ENCODE peak calls at places on chromosomes 1 and 21, in eight cellular contexts. One of them, this sample, is unnamed.
A peak's percentile ranks its signal among the peaks of the same experiment; 100 is the strongest.

GRCh38 chr1:201025571-201026002 is 2.1 kb upstream of the KIF21B start:
- DNase-seq in pancreas: no peak
- DNase-seq in IMR-90: peak; percentile 79
- DNase-seq in ascending aorta: no peak
- DNase-seq in BE2C: no peak
- DNase-seq in Panc1: no peak
- DNase-seq in DND-41: no peak
- DNase-seq in CD8-positive, alpha-beta T cell: no peak
- DNase-seq in this sample: no peak

GRCh38 chr21:25862112-25862511 is 127.3 kb downstream of the GABPA start:
- DNase-seq in IMR-90: no peak
- DNase-seq in pancreas: no peak
- DNase-seq in Panc1: no peak
- DNase-seq in ascending aorta: no peak
- DNase-seq in DND-41: no peak
- DNase-seq in BE2C: no peak
- DNase-seq in CD8-positive, alpha-beta T cell: no peak
- DNase-seq in this sample: no peak

GRCh38 chr1:55140546-55140983 is 74.6 kb downstream of the USP24 start:
- DNase-seq in BE2C: peak; percentile 71
- DNase-seq in CD8-positive, alpha-beta T cell: peak; percentile 25
- DNase-seq in pancreas: no peak
- DNase-seq in Panc1: peak; percentile 56
- DNase-seq in DND-41: peak; percentile 75
- DNase-seq in IMR-90: peak; percentile 91
- DNase-seq in ascending aorta: no peak
- DNase-seq in this sample: peak; percentile 94

GRCh38 chr1:157045251-157046218 is at the start of gene ARHGEF11:
- DNase-seq in pancreas: peak; percentile 95
- DNase-seq in Panc1: no peak
- DNase-seq in CD8-positive, alpha-beta T cell: no peak
- DNase-seq in IMR-90: peak; percentile 87
- DNase-seq in ascending aorta: peak; percentile 69
- DNase-seq in DND-41: no peak
- DNase-seq in BE2C: peak; percentile 96
- DNase-seq in this sample: peak; percentile 97

GRCh38 chr1:210568631-210569030 is 239.9 kb downstream of the HHAT start:
- DNase-seq in IMR-90: no peak
- DNase-seq in pancreas: no peak
- DNase-seq in ascending aorta: no peak
- DNase-seq in DND-41: no peak
- DNase-seq in BE2C: no peak
- DNase-seq in Panc1: no peak
- DNase-seq in CD8-positive, alpha-beta T cell: no peak
- DNase-seq in this sample: no peak

GRCh38 chr1:87942165-87942564 is 613.5 kb downstream of the LMO4 start:
- DNase-seq in DND-41: no peak
- DNase-seq in CD8-positive, alpha-beta T cell: no peak
- DNase-seq in Panc1: no peak
- DNase-seq in IMR-90: peak; percentile 35
- DNase-seq in ascending aorta: peak; percentile 25
- DNase-seq in pancreas: no peak
- DNase-seq in BE2C: no peak
- DNase-seq in this sample: peak; percentile 64

GRCh38 chr1:224502459-224503160 is 68.0 kb upstream of the WDR26 start:
- DNase-seq in pancreas: no peak
- DNase-seq in BE2C: no peak
- DNase-seq in ascending aorta: no peak
- DNase-seq in Panc1: no peak
- DNase-seq in CD8-positive, alpha-beta T cell: no peak
- DNase-seq in DND-41: peak; percentile 59
- DNase-seq in IMR-90: no peak
- DNase-seq in this sample: peak; percentile 39

GRCh38 chr1:200384818-200385390 is 24.9 kb downstream of the ZNF281 start:
- DNase-seq in IMR-90: no peak
- DNase-seq in CD8-positive, alpha-beta T cell: no peak
- DNase-seq in BE2C: no peak
- DNase-seq in Panc1: no peak
- DNase-seq in pancreas: no peak
- DNase-seq in ascending aorta: no peak
- DNase-seq in DND-41: no peak
- DNase-seq in this sample: no peak

GRCh38 chr1:110067957-110068645 is 2.4 kb downstream of the ALX3 start:
- DNase-seq in Panc1: no peak
- DNase-seq in ascending aorta: no peak
- DNase-seq in pancreas: no peak
- DNase-seq in DND-41: no peak
- DNase-seq in BE2C: no peak
- DNase-seq in IMR-90: no peak
- DNase-seq in CD8-positive, alpha-beta T cell: no peak
- DNase-seq in this sample: no peak

GRCh38 chr1:41712081-41712480 is 206.6 kb downstream of the HIVEP3 start:
- DNase-seq in BE2C: no peak
- DNase-seq in CD8-positive, alpha-beta T cell: no peak
- DNase-seq in Panc1: no peak
- DNase-seq in DND-41: no peak
- DNase-seq in ascending aorta: no peak
- DNase-seq in IMR-90: no peak
- DNase-seq in pancreas: no peak
- DNase-seq in this sample: no peak

GRCh38 chr1:220880726-220881506 is 1.7 kb downstream of the HLX start:
- DNase-seq in pancreas: no peak
- DNase-seq in CD8-positive, alpha-beta T cell: no peak
- DNase-seq in Panc1: no peak
- DNase-seq in BE2C: no peak
- DNase-seq in DND-41: no peak
- DNase-seq in ascending aorta: no peak
- DNase-seq in IMR-90: peak; percentile 87
- DNase-seq in this sample: no peak

GRCh38 chr1:220879509-220880366 is 495 bp downstream of the HLX start:
- DNase-seq in Panc1: no peak
- DNase-seq in CD8-positive, alpha-beta T cell: no peak
- DNase-seq in pancreas: peak; percentile 74
- DNase-seq in BE2C: peak; percentile 74
- DNase-seq in IMR-90: peak; percentile 51
- DNase-seq in DND-41: no peak
- DNase-seq in ascending aorta: no peak
- DNase-seq in this sample: no peak

GRCh38 chr1:220884109-220884980 is 5.1 kb downstream of the HLX start:
- DNase-seq in Panc1: no peak
- DNase-seq in pancreas: peak; percentile 77
- DNase-seq in CD8-positive, alpha-beta T cell: no peak
- DNase-seq in BE2C: no peak
- DNase-seq in ascending aorta: no peak
- DNase-seq in DND-41: no peak
- DNase-seq in IMR-90: no peak
- DNase-seq in this sample: no peak

GRCh38 chr1:220880367-220880680 is 1.1 kb downstream of the HLX start:
- DNase-seq in ascending aorta: no peak
- DNase-seq in DND-41: no peak
- DNase-seq in Panc1: no peak
- DNase-seq in pancreas: no peak
- DNase-seq in IMR-90: no peak
- DNase-seq in CD8-positive, alpha-beta T cell: no peak
- DNase-seq in BE2C: no peak
- DNase-seq in this sample: no peak

GRCh38 chr1:220881918-220882891 is 3.0 kb downstream of the HLX start:
- DNase-seq in BE2C: no peak
- DNase-seq in DND-41: no peak
- DNase-seq in IMR-90: peak; percentile 59
- DNase-seq in pancreas: no peak
- DNase-seq in Panc1: no peak
- DNase-seq in CD8-positive, alpha-beta T cell: no peak
- DNase-seq in ascending aorta: no peak
- DNase-seq in this sample: peak; percentile 62
- H3K4me3 ChIP-seq in BE2C: no peak overlapping the region
- H3K4me3 ChIP-seq in DND-41: no peak overlapping the region
- H3K4me3 ChIP-seq in IMR-90: peak overlapping the region; percentile 62
- H3K4me3 ChIP-seq in pancreas: no peak overlapping the region
- H3K4me3 ChIP-seq in Panc1: no peak overlapping the region
- H3K4me3 ChIP-seq in CD8-positive, alpha-beta T cell: no peak overlapping the region
- H3K4me3 ChIP-seq in ascending aorta: peak overlapping the region; percentile 14
- H3K4me3 ChIP-seq in this sample: no peak overlapping the region

GRCh38 chr1:50812346-50812745 is 147.7 kb downstream of the FAF1 start:
- DNase-seq in pancreas: no peak
- DNase-seq in CD8-positive, alpha-beta T cell: no peak
- DNase-seq in IMR-90: no peak
- DNase-seq in Panc1: no peak
- DNase-seq in ascending aorta: no peak
- DNase-seq in BE2C: no peak
- DNase-seq in DND-41: no peak
- DNase-seq in this sample: no peak

DNA sequence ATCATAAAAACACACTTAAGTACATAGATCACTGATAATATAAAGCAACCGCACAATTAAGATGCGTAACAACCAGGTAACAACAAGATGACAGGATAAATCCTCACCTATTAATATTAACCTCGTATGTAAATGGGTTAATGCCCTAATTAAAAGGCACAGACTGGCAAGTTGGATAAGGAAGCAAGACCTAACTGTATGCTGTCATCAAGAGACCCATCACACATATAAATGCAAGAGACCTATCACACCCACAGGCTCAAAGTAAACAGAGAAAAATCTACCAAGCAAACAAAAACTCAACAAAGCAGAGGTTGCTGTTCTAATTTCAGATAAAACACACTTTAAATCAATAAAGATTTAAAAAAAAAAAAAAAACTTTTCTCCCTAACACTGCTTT is 151.8 kb downstream of the FAF1 start:
- DNase-seq in IMR-90: no peak
- DNase-seq in ascending aorta: no peak
- DNase-seq in pancreas: no peak
- DNase-seq in Panc1: no peak
- DNase-seq in CD8-positive, alpha-beta T cell: no peak
- DNase-seq in DND-41: no peak
- DNase-seq in BE2C: no peak
- DNase-seq in this sample: no peak
- TF ChIP-seq CTCF in IMR-90: no peak
- TF ChIP-seq CTCF in ascending aorta: no peak
- TF ChIP-seq CTCF in pancreas: no peak
- TF ChIP-seq CTCF in Panc1: no peak
- TF ChIP-seq CTCF in CD8-positive, alpha-beta T cell: no peak
- TF ChIP-seq CTCF in DND-41: no peak
- TF ChIP-seq CTCF in BE2C: no peak
- TF ChIP-seq CTCF in this sample: no peak

DNA sequence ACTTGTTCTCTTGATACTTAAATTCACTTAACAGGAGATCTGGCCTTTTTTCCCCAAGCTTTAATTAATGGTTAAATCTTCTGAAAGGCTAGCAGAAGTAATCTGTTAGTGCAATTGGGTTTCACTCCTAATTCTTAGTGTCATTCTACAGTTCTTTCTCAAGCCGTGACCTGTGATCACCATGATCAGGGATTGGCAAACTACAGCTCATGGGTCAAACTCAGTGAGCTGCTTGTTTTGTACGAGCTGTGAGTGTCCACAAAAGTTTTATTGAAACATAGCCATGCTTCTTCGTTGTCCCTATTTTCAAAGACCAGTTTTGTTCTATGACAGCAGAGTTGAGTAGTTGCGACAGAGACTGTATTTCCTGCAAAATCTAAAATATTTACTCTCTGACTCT is 109.4 kb upstream of the KCNJ15 start:
- DNase-seq in BE2C: no peak
- DNase-seq in IMR-90: no peak
- DNase-seq in DND-41: no peak
- DNase-seq in Panc1: no peak
- DNase-seq in ascending aorta: no peak
- DNase-seq in pancreas: no peak
- DNase-seq in CD8-positive, alpha-beta T cell: no peak
- DNase-seq in this sample: no peak
- H3K4me3 ChIP-seq in BE2C: no peak overlapping the region
- H3K4me3 ChIP-seq in IMR-90: no peak overlapping the region
- H3K4me3 ChIP-seq in DND-41: no peak overlapping the region
- H3K4me3 ChIP-seq in Panc1: no peak overlapping the region
- H3K4me3 ChIP-seq in ascending aorta: no peak overlapping the region
- H3K4me3 ChIP-seq in pancreas: no peak overlapping the region
- H3K4me3 ChIP-seq in CD8-positive, alpha-beta T cell: no peak overlapping the region
- H3K4me3 ChIP-seq in this sample: no peak overlapping the region

DNA sequence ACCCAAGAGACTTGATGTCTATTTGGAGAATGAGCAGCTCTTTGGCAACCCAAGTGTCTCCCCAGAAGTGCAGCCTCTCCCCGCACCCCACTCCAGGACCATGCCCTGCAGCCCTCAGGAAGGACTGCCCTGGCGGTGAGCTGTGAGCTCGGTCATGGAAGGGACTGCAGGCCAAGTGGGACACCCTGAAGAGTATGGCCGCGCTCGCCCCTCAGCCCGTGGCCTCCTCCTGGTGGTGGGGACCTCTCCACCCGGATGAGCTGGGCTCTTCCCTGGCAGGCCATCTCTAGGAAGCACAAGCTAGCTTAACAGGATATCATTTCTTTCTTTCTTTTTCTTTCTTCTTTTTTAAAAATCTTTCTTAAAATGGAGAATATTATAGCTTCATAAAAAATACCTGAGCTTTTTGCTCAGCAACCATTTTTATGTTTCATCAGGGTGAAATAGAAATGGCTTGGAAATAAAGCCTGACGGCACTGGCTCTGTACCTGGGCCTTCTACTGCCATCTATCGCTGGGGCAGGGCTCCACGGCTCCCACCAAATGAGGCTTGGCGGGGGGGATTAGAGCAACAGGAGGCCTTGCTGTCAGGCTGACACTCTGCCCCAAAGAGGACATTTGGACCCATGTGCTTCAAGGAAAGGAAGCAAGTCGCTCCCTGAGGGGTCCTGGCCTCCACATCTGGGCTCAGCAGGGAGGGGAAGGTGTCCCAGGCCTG is 296.2 kb upstream of the VAMP3 start:
- DNase-seq in pancreas: peak; percentile 43
- DNase-seq in DND-41: no peak
- DNase-seq in Panc1: no peak
- DNase-seq in BE2C: no peak
- DNase-seq in CD8-positive, alpha-beta T cell: no peak
- DNase-seq in ascending aorta: no peak
- DNase-seq in IMR-90: no peak
- DNase-seq in this sample: no peak
- TF ChIP-seq CTCF in pancreas: no peak
- TF ChIP-seq CTCF in DND-41: peak; percentile 5
- TF ChIP-seq CTCF in Panc1: no peak
- TF ChIP-seq CTCF in BE2C: no peak
- TF ChIP-seq CTCF in CD8-positive, alpha-beta T cell: no peak
- TF ChIP-seq CTCF in ascending aorta: no peak
- TF ChIP-seq CTCF in IMR-90: no peak
- TF ChIP-seq CTCF in this sample: no peak

This sample was measured in foreskin fibroblast.